ENCODE peak calls at places on chromosomes 12 and 14, in four cellular contexts. O is CD8-positive, alpha-beta T cell; L is OCI-LY7; R is adrenal gland. Z is an unnamed sample.

GRCh38 chr14:37544407-37544806 is 50.6 kb downstream of the FOXA1 start:
- DNase-seq in O (no peak), L (no peak), R (no peak), Z (no peak)

GRCh38 chr12:5889381-5890047 is 55.5 kb downstream of the ANO2 start:
- DNase-seq in O (no peak), L (peak; percentile 39), R (no peak), Z (no peak)

GRCh38 chr12:71092290-71092689 is 65.5 kb downstream of the TSPAN8 start:
- DNase-seq in O (no peak), L (no peak), R (no peak), Z (no peak)

GRCh38 chr12:68646484-68646883 is 35.8 kb downstream of the RAP1B start:
- DNase-seq in O (no peak), L (no peak), R (no peak), Z (no peak)

GRCh38 chr14:65330416-65330815 is 82.1 kb upstream of the FUT8 start:
- DNase-seq in O (no peak), L (no peak), R (no peak), Z (no peak)

GRCh38 chr14:104865069-104865630 is at the start of gene CEP170B:
- DNase-seq in O (peak; percentile 49), L (peak; percentile 22), R (no peak), Z (peak; percentile 23)

GRCh38 chr14:99574099-99574880 is 29.7 kb downstream of the CCDC85C start:
- DNase-seq in O (no peak), L (no peak), R (peak; percentile 92), Z (peak; percentile 85)

GRCh38 chr12:111318450-111318849 is 50.4 kb downstream of the PHETA1 start:
- DNase-seq in O (no peak), L (no peak), R (no peak), Z (no peak)

GRCh38 chr12:26271889-26272492 is 76.6 kb downstream of the SSPN start:
- DNase-seq in O (no peak), L (no peak), R (peak; percentile 60), Z (peak; percentile 97)

GRCh38 chr12:6824962-6825381 is 3.2 kb upstream of the P3H3 start:
- DNase-seq in O (no peak), L (no peak), R (no peak), Z (peak; percentile 44)

GRCh38 chr14:75979071-75979571 is 2.7 kb downstream of the TGFB3 start:
- DNase-seq in O (peak; percentile 38), L (peak; percentile 36), R (no peak), Z (peak; percentile 59)

GRCh38 chr14:28759056-28759657 is 7.4 kb upstream of the FOXG1 start:
- DNase-seq in O (no peak), L (no peak), R (no peak), Z (no peak)

GRCh38 chr12:57242691-57243454 is 8.1 kb downstream of the STAC3 start:
- DNase-seq in O (peak; percentile 73), L (peak; percentile 97), R (no peak), Z (peak; percentile 52)

GRCh38 chr14:75794615-75795038 is 133.6 kb downstream of the TTLL5 start:
- DNase-seq in O (no peak), L (no peak), R (no peak), Z (peak; percentile 88)

GRCh38 chr12:121894633-121895032 is 6.0 kb downstream of the PSMD9 start:
- DNase-seq in O (no peak), L (peak; percentile 72), R (no peak), Z (peak; percentile 64)

GRCh38 chr12:98754095-98754494 is 109.0 kb downstream of the APAF1 start:
- DNase-seq in O (no peak), L (no peak), R (no peak), Z (peak; percentile 7)

GRCh38 chr12:105928436-105928835 is 210.3 kb downstream of the NUAK1 start:
- DNase-seq in O (no peak), L (no peak), R (no peak), Z (no peak)

GRCh38 chr12:68495666-68496065 is 115.0 kb upstream of the RAP1B start:
- DNase-seq in O (no peak), L (no peak), R (no peak), Z (peak; percentile 82)

GRCh38 chr12:44029194-44029593 is 193.3 kb downstream of the TMEM117 start:
- DNase-seq in O (no peak), L (no peak), R (no peak), Z (no peak)

GRCh38 chr12:59929091-59929490 is 333.3 kb downstream of the SLC16A7 start:
- DNase-seq in O (no peak), L (no peak), R (no peak), Z (peak; percentile 14)

GRCh38 chr12:111404362-111405148 is 1.2 kb upstream of the SH2B3 start:
- DNase-seq in O (peak; percentile 29), L (peak; percentile 81), R (peak; percentile 56), Z (peak; percentile 39)

GRCh38 chr14:88269816-88270416 is 53.2 kb downstream of the KCNK10 start:
- DNase-seq in O (no peak), L (no peak), R (no peak), Z (no peak)

GRCh38 chr12:57381693-57382220 is 49.1 kb downstream of the R3HDM2 start:
- DNase-seq in O (no peak), L (no peak), R (no peak), Z (no peak)

GRCh38 chr12:78586790-78587189 is 277.8 kb upstream of the SYT1 start:
- DNase-seq in O (no peak), L (no peak), R (no peak), Z (no peak)

GRCh38 chr14:85534435-85534834 is 4.5 kb downstream of the FLRT2 start:
- DNase-seq in O (no peak), L (no peak), R (no peak), Z (peak; percentile 33)

GRCh38 chr12:45598761-45599160 is 130.7 kb upstream of the ARID2 start:
- DNase-seq in O (no peak), L (no peak), R (no peak), Z (no peak)

GRCh38 chr12:132812631-132813305 is 15.9 kb downstream of the GOLGA3 start:
- DNase-seq in O (no peak), L (no peak), R (no peak), Z (no peak)

GRCh38 chr14:84445486-84445885 is 1084.5 kb upstream of the FLRT2 start:
- DNase-seq in O (no peak), L (no peak), R (no peak), Z (no peak)

GRCh38 chr12:53004582-53004981 is 1.7 kb upstream of the EIF4B start:
- DNase-seq in O (no peak), L (no peak), R (peak; percentile 32), Z (peak; percentile 53)

GRCh38 chr12:92070054-92070863 is 75.4 kb downstream of the BTG1 start:
- DNase-seq in O (no peak), L (no peak), R (no peak), Z (no peak)

GRCh38 chr12:56221233-56221756 is 427 bp downstream of the RNF41 start:
- DNase-seq in O (peak; percentile 10), L (no peak), R (peak; percentile 85), Z (peak; percentile 85)

DNA sequence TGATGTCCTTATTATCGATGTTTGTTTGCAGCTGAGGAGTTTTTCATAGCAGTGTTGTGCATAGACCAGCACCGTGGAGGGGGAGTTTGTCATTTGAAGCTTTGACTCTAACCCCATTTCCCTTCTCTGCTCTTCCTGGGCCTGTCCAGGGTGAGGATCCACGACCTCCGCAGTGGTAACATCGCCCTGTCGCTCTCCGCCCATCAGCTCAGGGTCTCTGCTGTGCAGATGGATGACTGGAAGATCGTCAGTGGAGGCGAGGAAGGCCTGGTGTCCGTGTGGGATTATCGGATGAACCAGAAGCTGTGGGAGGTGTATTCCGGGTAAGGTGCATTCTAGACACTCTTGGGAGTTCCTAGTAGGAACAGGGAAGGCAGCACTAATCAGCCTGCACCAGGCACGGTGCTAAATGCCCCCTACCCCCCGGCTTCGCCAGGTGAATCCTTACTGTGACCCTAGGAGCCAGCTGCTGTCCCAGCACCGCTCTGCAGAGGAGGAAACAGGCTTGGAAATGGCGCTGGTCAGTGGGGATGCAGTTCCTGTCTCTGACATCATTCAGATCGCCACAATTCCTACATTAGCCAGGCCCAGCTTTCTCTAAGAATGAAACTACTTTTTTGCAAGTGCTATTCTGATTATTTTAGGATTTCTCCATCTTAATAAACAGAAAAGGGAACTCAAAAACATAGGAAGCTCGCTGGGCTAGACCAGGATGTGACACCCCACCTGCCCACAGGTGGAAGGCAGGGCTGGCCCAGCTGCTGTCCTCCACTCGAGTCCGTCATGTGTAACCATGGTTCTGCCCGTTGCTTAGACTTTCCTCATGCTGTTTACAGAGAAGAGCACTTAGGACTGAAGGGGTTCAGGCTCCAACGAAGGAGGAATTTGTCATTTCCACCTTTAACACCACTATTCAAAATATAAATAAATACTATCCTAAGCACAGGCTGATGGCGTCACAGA is 74.9 kb downstream of the TESC start:
- DNase-seq in O (no peak), L (no peak), R (peak; percentile 15), Z (no peak)
- TF ChIP-seq CTCF in O (no peak), L (no peak), R (no peak), Z (no peak)

GRCh38 chr12:20212658-20213387 is 155.5 kb upstream of the PDE3A start:
- DNase-seq in O (no peak), L (no peak), R (peak; percentile 80), Z (peak; percentile 100)
- H3K4me3 ChIP-seq in O (no peak overlapping the region), L (no peak overlapping the region), R (no peak overlapping the region), Z (peak overlapping the region; percentile 13)

DNA sequence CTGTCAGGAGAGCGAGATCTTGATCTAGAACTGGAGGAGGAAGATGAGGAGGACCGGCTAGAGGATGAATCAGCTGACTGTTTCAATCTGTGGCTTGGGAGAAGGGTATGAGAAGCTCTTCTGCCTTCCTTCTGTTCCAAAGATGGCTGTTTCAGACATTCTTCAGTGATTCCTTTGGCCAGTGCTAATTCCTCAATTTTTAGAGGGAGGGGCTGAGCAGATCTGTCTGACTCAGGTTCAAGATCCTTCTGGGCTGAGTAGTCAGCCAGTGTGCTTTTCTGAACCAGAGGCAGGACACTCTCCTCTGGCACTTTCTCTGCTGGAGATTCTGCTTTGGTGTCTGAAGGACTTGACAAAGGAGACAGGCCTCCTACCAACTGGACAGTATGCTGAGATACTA is 15.2 kb downstream of the ACIN1 start:
- DNase-seq in O (no peak), L (no peak), R (no peak), Z (no peak)
- TF ChIP-seq CTCF in O (no peak), L (no peak), R (no peak), Z (no peak)

GRCh38 chr14:94768141-94768520 is 1.8 kb downstream of the GSC start:
- DNase-seq in O (no peak), L (no peak), R (no peak), Z (no peak)
- H3K4me3 ChIP-seq in O (no peak overlapping the region), L (no peak overlapping the region), R (no peak overlapping the region), Z (no peak overlapping the region)

GRCh38 chr12:32183646-32184045 is 77.0 kb downstream of the BICD1 start:
- DNase-seq in O (no peak), L (no peak), R (no peak), Z (no peak)
- TF ChIP-seq CTCF in O (no peak), L (no peak), R (no peak), Z (no peak)

Z was measured in fibroblast of pulmonary artery.